ENCODE peak calls at places on chromosomes 12 and 14, in six cellular contexts. V is PC-3, C is GM23338, A is GM23248, O is HCT116, N is OCI-LY7. Z is an unnamed sample.

GRCh38 chr12:28164644-28165313 is 25.5 kb upstream of the CCDC91 start:
- DNase-seq in V (peak; percentile 44), C (no peak), A (peak; percentile 4), O (no peak), N (no peak), Z (peak; percentile 33)

GRCh38 chr12:93456077-93456476 is 11.2 kb upstream of the MRPL42 start:
- DNase-seq in V (no peak), C (no peak), A (no peak), O (no peak), N (no peak), Z (no peak)

GRCh38 chr12:5565933-5566632 is 134.2 kb downstream of the NTF3 start:
- DNase-seq in V (no peak), C (no peak), A (peak; percentile 74), O (no peak), N (no peak), Z (no peak)

GRCh38 chr12:74431821-74432220 is 105.8 kb upstream of the ATXN7L3B start:
- DNase-seq in V (no peak), C (no peak), A (no peak), O (no peak), N (no peak), Z (no peak)

GRCh38 chr12:56004211-56004610 is 7.1 kb downstream of the SUOX start:
- DNase-seq in V (no peak), C (no peak), A (no peak), O (no peak), N (no peak), Z (no peak)

GRCh38 chr14:51463461-51463860 is 188.2 kb upstream of the FRMD6 start:
- DNase-seq in V (no peak), C (no peak), A (no peak), O (no peak), N (no peak), Z (no peak)

GRCh38 chr12:89279499-89279898 is 72.8 kb downstream of the DUSP6 start:
- DNase-seq in V (no peak), C (no peak), A (no peak), O (no peak), N (no peak), Z (no peak)

GRCh38 chr14:72781476-72782181 is 112.3 kb downstream of the DPF3 start:
- DNase-seq in V (peak; percentile 71), C (no peak), A (peak; percentile 83), O (no peak), N (no peak), Z (peak; percentile 24)

GRCh38 chr14:37994846-37995372 is 212.8 kb upstream of the SSTR1 start:
- DNase-seq in V (no peak), C (peak; percentile 74), A (no peak), O (no peak), N (no peak), Z (no peak)

GRCh38 chr12:127121494-127122070 is 1145.4 kb upstream of the TMEM132C start:
- DNase-seq in V (no peak), C (no peak), A (no peak), O (no peak), N (no peak), Z (no peak)

GRCh38 chr12:46473634-46474201 is 101.1 kb upstream of the SLC38A2 start:
- DNase-seq in V (peak; percentile 95), C (no peak), A (peak; percentile 94), O (peak; percentile 87), N (no peak), Z (peak; percentile 80)

GRCh38 chr12:84793558-84794367 is 118.8 kb downstream of the SLC6A15 start:
- DNase-seq in V (peak; percentile 88), C (no peak), A (peak; percentile 74), O (no peak), N (no peak), Z (no peak)

GRCh38 chr12:3281588-3282150 is 204.5 kb downstream of the TSPAN9 start:
- DNase-seq in V (no peak), C (no peak), A (no peak), O (no peak), N (peak; percentile 31), Z (peak; percentile 46)

GRCh38 chr12:91203610-91204009 is 21.0 kb upstream of the DCN start:
- DNase-seq in V (no peak), C (peak; percentile 48), A (no peak), O (no peak), N (no peak), Z (no peak)

DNA sequence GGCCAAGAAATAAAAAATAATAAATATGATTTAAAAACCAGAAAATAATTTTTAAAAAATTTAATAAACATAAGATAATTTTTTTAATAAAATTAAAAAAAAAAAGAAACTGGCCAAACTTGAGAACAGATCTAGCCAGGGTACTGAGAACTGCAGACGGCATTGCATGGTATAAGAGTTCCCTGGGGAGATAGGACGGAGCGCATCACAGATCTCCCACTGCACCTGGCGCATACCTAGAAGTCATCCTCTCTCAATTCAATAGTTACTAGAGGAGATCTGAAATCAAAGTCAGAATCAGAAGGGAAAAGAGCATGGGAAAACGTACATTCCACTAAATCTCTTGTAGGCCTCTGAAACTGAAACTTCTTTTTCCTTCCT is 58.9 kb upstream of the BCL2L14 start:
- DNase-seq in V (no peak), C (no peak), A (no peak), O (no peak), N (peak; percentile 56), Z (no peak)
- H3K4me1 ChIP-seq in V (peaks cover 47% of the 10 kb centered on the region), C (peaks cover 34% of the 10 kb centered on the region), A (peaks cover 26% of the 10 kb centered on the region), O (peaks cover 19% of the 10 kb centered on the region), N (peaks cover 64% of the 10 kb centered on the region), Z (peaks cover 3% of the 10 kb centered on the region)

GRCh38 chr12:41917181-41917580 is 227.5 kb downstream of the GXYLT1 start:
- DNase-seq in V (no peak), C (no peak), A (no peak), O (no peak), N (no peak), Z (no peak)

GRCh38 chr12:41919025-41919424 is 225.6 kb downstream of the GXYLT1 start:
- DNase-seq in V (no peak), C (peak; percentile 11), A (no peak), O (no peak), N (no peak), Z (no peak)

GRCh38 chr12:41923351-41923750 is 221.3 kb downstream of the GXYLT1 start:
- DNase-seq in V (no peak), C (no peak), A (no peak), O (no peak), N (no peak), Z (no peak)

GRCh38 chr12:41917827-41918445 is 226.7 kb downstream of the GXYLT1 start:
- DNase-seq in V (peak; percentile 36), C (peak; percentile 15), A (no peak), O (no peak), N (no peak), Z (no peak)

DNA sequence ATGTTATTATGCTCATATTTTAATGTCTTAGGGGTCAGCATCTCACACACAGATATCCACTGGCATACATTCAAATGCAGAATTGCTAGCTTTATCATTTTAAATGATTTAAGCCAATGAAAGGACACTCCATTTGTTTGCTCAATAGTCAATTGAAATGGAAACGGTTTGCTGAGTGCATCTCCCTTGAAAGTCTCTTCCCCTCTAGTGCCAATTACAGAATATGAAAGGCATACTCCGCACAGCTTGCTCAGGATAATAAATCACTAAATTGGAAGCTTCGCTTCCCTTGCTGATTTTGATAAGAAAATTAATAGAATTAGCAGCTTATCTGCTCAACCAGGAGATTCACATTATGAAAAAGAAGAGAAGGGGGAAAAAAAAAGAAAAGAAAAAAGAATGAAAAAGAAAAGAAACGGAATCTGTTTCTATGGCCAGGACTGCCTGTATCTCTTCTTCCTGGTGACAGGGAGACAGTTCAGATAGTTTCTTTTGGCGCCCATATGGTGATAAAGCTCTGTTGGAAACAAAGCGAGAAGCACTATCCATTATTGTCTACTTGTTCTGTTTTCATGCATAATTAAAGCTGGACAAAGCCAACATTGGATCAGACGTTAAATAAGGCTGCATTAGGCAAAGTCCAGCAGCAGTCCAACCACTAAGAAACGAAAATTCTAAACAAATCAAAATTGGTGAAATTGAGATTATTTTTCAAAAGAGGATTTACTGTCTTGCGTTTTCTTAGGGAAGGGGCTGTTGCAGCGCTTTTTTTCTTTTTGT is 225.0 kb downstream of the GXYLT1 start:
- DNase-seq in V (no peak), C (peak; percentile 22), A (no peak), O (no peak), N (no peak), Z (no peak)
- TF ChIP-seq EZH2phosphoT487 in V (no peak), C (no peak), A (no peak), O (no peak), N (no peak), Z (no peak)

GRCh38 chr14:91373591-91374245 is 43.9 kb downstream of the CCDC88C start:
- DNase-seq in V (peak; percentile 38), C (no peak), A (no peak), O (no peak), N (peak; percentile 74), Z (no peak)

GRCh38 chr14:91374897-91375747 is 42.5 kb downstream of the CCDC88C start:
- DNase-seq in V (no peak), C (peak; percentile 74), A (no peak), O (no peak), N (peak; percentile 72), Z (no peak)

GRCh38 chr14:91372680-91373495 is 44.7 kb downstream of the CCDC88C start:
- DNase-seq in V (no peak), C (no peak), A (no peak), O (no peak), N (peak; percentile 71), Z (no peak)

GRCh38 chr14:91375748-91376452 is 41.7 kb downstream of the CCDC88C start:
- DNase-seq in V (no peak), C (no peak), A (no peak), O (no peak), N (peak; percentile 58), Z (no peak)

DNA sequence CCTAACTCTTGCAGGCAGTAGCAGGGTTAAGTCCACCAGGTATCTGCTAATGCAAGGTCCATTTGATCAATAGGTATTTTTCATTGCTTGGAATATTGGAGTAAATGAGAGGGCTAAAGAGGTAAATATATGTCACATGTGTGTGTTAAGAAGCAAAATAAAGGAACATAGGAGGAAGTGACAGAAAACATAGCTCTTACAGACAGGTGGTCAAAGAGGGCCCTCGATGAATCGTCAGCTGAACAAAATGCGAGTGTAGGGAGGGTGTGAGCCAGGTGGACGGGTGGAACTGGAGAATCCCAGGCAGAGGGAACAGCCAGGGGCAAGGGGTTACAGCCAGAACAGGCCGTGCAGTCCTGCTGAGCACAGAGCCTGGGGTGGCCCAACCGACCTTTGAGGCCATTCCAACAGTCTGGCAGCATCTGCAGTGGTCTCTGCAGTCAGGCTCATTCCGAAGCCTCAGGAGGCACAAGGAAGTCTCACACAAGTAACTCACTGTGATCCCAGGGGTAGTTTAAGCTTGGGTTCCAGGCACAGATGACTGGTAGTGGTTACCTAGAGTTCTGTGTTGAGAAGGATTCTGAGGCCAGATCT is 43.2 kb downstream of the CCDC88C start:
- DNase-seq in V (no peak), C (no peak), A (no peak), O (no peak), N (peak; percentile 47), Z (no peak)
- H3K27ac ChIP-seq in V (no peak overlapping the region), C (no peak overlapping the region), A (no peak overlapping the region), O (no peak overlapping the region), N (peak overlapping the region; percentile 94), Z (no peak overlapping the region)

GRCh38 chr14:74942164-74942563 is 13.2 kb downstream of the PGF start:
- DNase-seq in V (no peak), C (no peak), A (no peak), O (no peak), N (peak; percentile 82), Z (no peak)

GRCh38 chr14:74940956-74941565 is 14.3 kb downstream of the PGF start:
- DNase-seq in V (no peak), C (no peak), A (no peak), O (no peak), N (no peak), Z (no peak)

GRCh38 chr14:74938873-74939495 is 15.9 kb upstream of the RPS6KL1 start:
- DNase-seq in V (no peak), C (no peak), A (no peak), O (no peak), N (no peak), Z (no peak)

GRCh38 chr14:74942608-74943007 is 12.8 kb downstream of the PGF start:
- DNase-seq in V (no peak), C (no peak), A (no peak), O (no peak), N (no peak), Z (no peak)

GRCh38 chr14:74941676-74942097 is 13.7 kb downstream of the PGF start:
- DNase-seq in V (no peak), C (no peak), A (peak; percentile 80), O (no peak), N (peak; percentile 71), Z (peak; percentile 53)
- H3K4me1 ChIP-seq in V (peaks cover 25% of the 10 kb centered on the region), C (peaks cover 4% of the 10 kb centered on the region), A (peaks cover 32% of the 10 kb centered on the region), O (peaks cover 10% of the 10 kb centered on the region), N (peaks cover 62% of the 10 kb centered on the region), Z (peaks cover 5% of the 10 kb centered on the region)

Z was measured in hepatocyte.